ENCODE peak calls at places on chromosomes 12 and 14, in six cellular contexts. One of them, this sample, is unnamed.

GRCh38 chr14:91899777-91900176 is 32.4 kb upstream of the TC2N start:
- DNase-seq in H9: no peak
- DNase-seq in IMR-90: no peak
- DNase-seq in mesendoderm: no peak
- DNase-seq in mesenchymal stem cell: no peak
- DNase-seq in H1: no peak
- DNase-seq in this sample: no peak

GRCh38 chr14:50344831-50345563 is 32.9 kb downstream of the DMAC2L start:
- DNase-seq in H9: no peak
- DNase-seq in IMR-90: peak; percentile 57
- DNase-seq in H1: no peak
- DNase-seq in mesenchymal stem cell: peak; percentile 26
- DNase-seq in mesendoderm: no peak
- DNase-seq in this sample: peak; percentile 49

GRCh38 chr14:61615743-61616523 is 79.4 kb upstream of the HIF1A start:
- DNase-seq in H1: no peak
- DNase-seq in mesenchymal stem cell: no peak
- DNase-seq in H9: no peak
- DNase-seq in mesendoderm: no peak
- DNase-seq in IMR-90: no peak
- DNase-seq in this sample: no peak

GRCh38 chr12:32535260-32535999 is 136.1 kb downstream of the FGD4 start:
- DNase-seq in H9: peak; percentile 61
- DNase-seq in mesendoderm: peak; percentile 33
- DNase-seq in IMR-90: peak; percentile 69
- DNase-seq in H1: no peak
- DNase-seq in mesenchymal stem cell: peak; percentile 83
- DNase-seq in this sample: no peak

GRCh38 chr12:106030210-106031175 is 108.3 kb downstream of the NUAK1 start:
- DNase-seq in mesendoderm: peak; percentile 83
- DNase-seq in H9: no peak
- DNase-seq in H1: no peak
- DNase-seq in mesenchymal stem cell: peak; percentile 96
- DNase-seq in IMR-90: peak; percentile 96
- DNase-seq in this sample: peak; percentile 86

GRCh38 chr14:75428230-75429104 is 645 bp downstream of the JDP2 start:
- DNase-seq in H9: no peak
- DNase-seq in H1: no peak
- DNase-seq in IMR-90: no peak
- DNase-seq in mesenchymal stem cell: peak; percentile 40
- DNase-seq in mesendoderm: peak; percentile 26
- DNase-seq in this sample: peak; percentile 49

GRCh38 chr12:87603727-87604126 is 425.5 kb downstream of the C12orf50 start:
- DNase-seq in H9: no peak
- DNase-seq in H1: no peak
- DNase-seq in mesendoderm: no peak
- DNase-seq in mesenchymal stem cell: no peak
- DNase-seq in IMR-90: peak; percentile 6
- DNase-seq in this sample: no peak

GRCh38 chr12:2526371-2526770 is 268.4 kb upstream of the FKBP4 start:
- DNase-seq in IMR-90: no peak
- DNase-seq in H9: no peak
- DNase-seq in mesendoderm: no peak
- DNase-seq in H1: no peak
- DNase-seq in mesenchymal stem cell: no peak
- DNase-seq in this sample: no peak

GRCh38 chr12:1916396-1917171 is 1.9 kb downstream of the CACNA2D4 start:
- DNase-seq in H1: no peak
- DNase-seq in H9: peak; percentile 26
- DNase-seq in mesenchymal stem cell: no peak
- DNase-seq in IMR-90: no peak
- DNase-seq in mesendoderm: no peak
- DNase-seq in this sample: no peak

GRCh38 chr14:50501642-50502041 is 30.7 kb downstream of the MAP4K5 start:
- DNase-seq in mesenchymal stem cell: peak; percentile 30
- DNase-seq in IMR-90: peak; percentile 81
- DNase-seq in mesendoderm: no peak
- DNase-seq in H9: no peak
- DNase-seq in H1: no peak
- DNase-seq in this sample: no peak

GRCh38 chr14:81521356-81521755 is 12.3 kb downstream of the SEL1L start:
- DNase-seq in mesenchymal stem cell: no peak
- DNase-seq in H9: no peak
- DNase-seq in H1: no peak
- DNase-seq in IMR-90: no peak
- DNase-seq in mesendoderm: no peak
- DNase-seq in this sample: peak; percentile 93
- H2BK5ac ChIP-seq in mesenchymal stem cell: no peak overlapping the region
- H2BK5ac ChIP-seq in H9: no peak overlapping the region
- H2BK5ac ChIP-seq in H1: no peak overlapping the region
- H2BK5ac ChIP-seq in IMR-90: no peak overlapping the region
- H2BK5ac ChIP-seq in mesendoderm: no peak overlapping the region
- H2BK5ac ChIP-seq in this sample: no peak overlapping the region

GRCh38 chr12:109291531-109292341 is 17.3 kb downstream of the FOXN4 start:
- DNase-seq in mesenchymal stem cell: peak; percentile 8
- DNase-seq in mesendoderm: peak; percentile 96
- DNase-seq in H1: peak; percentile 56
- DNase-seq in IMR-90: no peak
- DNase-seq in H9: peak; percentile 97
- DNase-seq in this sample: no peak
- H2BK5ac ChIP-seq in mesenchymal stem cell: no peak overlapping the region
- H2BK5ac ChIP-seq in mesendoderm: no peak overlapping the region
- H2BK5ac ChIP-seq in H1: peak overlapping the region; percentile 61
- H2BK5ac ChIP-seq in IMR-90: no peak overlapping the region
- H2BK5ac ChIP-seq in H9: no peak overlapping the region
- H2BK5ac ChIP-seq in this sample: no peak overlapping the region

GRCh38 chr12:117461732-117462131 is 100.3 kb upstream of the NOS1 start:
- DNase-seq in H9: no peak
- DNase-seq in H1: no peak
- DNase-seq in mesenchymal stem cell: no peak
- DNase-seq in IMR-90: no peak
- DNase-seq in mesendoderm: no peak
- DNase-seq in this sample: no peak
- H2BK5ac ChIP-seq in H9: no peak overlapping the region
- H2BK5ac ChIP-seq in H1: no peak overlapping the region
- H2BK5ac ChIP-seq in mesenchymal stem cell: no peak overlapping the region
- H2BK5ac ChIP-seq in IMR-90: no peak overlapping the region
- H2BK5ac ChIP-seq in mesendoderm: no peak overlapping the region
- H2BK5ac ChIP-seq in this sample: no peak overlapping the region

GRCh38 chr14:104110491-104111209 is 25.1 kb downstream of the ASPG start:
- DNase-seq in mesendoderm: no peak
- DNase-seq in mesenchymal stem cell: no peak
- DNase-seq in IMR-90: no peak
- DNase-seq in H9: no peak
- DNase-seq in H1: no peak
- DNase-seq in this sample: no peak

GRCh38 chr14:104109731-104110361 is 24.3 kb downstream of the ASPG start:
- DNase-seq in mesendoderm: no peak
- DNase-seq in H1: no peak
- DNase-seq in mesenchymal stem cell: no peak
- DNase-seq in H9: no peak
- DNase-seq in IMR-90: no peak
- DNase-seq in this sample: no peak

GRCh38 chr14:104108570-104109060 is 23.1 kb downstream of the ASPG start:
- DNase-seq in mesenchymal stem cell: no peak
- DNase-seq in H9: peak; percentile 27
- DNase-seq in H1: no peak
- DNase-seq in mesendoderm: no peak
- DNase-seq in IMR-90: no peak
- DNase-seq in this sample: no peak

GRCh38 chr14:104107611-104108569 is 22.4 kb downstream of the ASPG start:
- DNase-seq in H9: peak; percentile 37
- DNase-seq in H1: no peak
- DNase-seq in IMR-90: no peak
- DNase-seq in mesendoderm: no peak
- DNase-seq in mesenchymal stem cell: no peak
- DNase-seq in this sample: no peak

DNA sequence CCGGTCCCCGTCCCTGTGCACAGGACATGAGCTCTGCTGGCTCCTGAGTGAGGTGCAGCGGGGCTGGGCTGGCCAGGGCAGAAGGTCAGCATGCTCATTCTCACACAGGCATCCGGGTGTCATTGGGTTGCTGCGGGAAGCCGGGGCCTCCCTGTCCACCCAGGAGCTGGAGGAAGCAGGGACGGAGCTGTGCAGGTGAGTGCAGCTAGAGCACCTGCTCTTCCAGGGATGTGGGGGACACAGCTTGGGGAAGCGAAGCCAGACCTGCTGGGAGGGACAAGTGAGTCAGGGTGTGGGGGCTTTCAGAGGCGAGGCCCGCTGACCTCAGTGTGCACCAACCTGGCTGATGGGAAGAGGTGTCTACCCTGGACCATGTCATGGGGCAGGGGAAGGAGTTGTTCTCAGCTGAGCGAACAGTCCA is 23.6 kb downstream of the ASPG start:
- DNase-seq in H1: no peak
- DNase-seq in mesenchymal stem cell: no peak
- DNase-seq in mesendoderm: no peak
- DNase-seq in H9: peak; percentile 29
- DNase-seq in IMR-90: no peak
- DNase-seq in this sample: no peak
- H2BK5ac ChIP-seq in H1: no peak overlapping the region
- H2BK5ac ChIP-seq in mesenchymal stem cell: no peak overlapping the region
- H2BK5ac ChIP-seq in mesendoderm: no peak overlapping the region
- H2BK5ac ChIP-seq in H9: no peak overlapping the region
- H2BK5ac ChIP-seq in IMR-90: no peak overlapping the region
- H2BK5ac ChIP-seq in this sample: no peak overlapping the region

DNA sequence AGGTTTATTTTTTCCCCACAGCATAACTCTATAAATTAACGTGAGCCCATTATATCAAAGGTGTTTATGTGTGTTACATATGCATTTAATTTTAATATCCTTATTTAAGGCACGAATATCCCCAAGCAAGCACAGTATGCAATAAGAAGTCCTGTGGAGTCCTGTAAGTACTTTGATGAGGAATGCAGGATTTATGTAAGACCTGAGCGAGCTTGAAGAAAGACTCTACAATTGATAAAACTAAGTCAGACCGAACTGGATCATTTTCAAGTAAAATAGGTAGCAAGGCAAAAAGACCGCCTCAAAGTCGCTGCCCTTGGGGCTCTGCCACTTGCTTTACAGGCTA is 755 bp downstream of the SLC25A21 start:
- DNase-seq in IMR-90: no peak
- DNase-seq in H9: no peak
- DNase-seq in H1: no peak
- DNase-seq in mesenchymal stem cell: no peak
- DNase-seq in mesendoderm: no peak
- DNase-seq in this sample: no peak
- H2BK5ac ChIP-seq in IMR-90: peak overlapping the region; percentile 57
- H2BK5ac ChIP-seq in H9: no peak overlapping the region
- H2BK5ac ChIP-seq in H1: no peak overlapping the region
- H2BK5ac ChIP-seq in mesenchymal stem cell: no peak overlapping the region
- H2BK5ac ChIP-seq in mesendoderm: no peak overlapping the region
- H2BK5ac ChIP-seq in this sample: peak overlapping the region; percentile 7

GRCh38 chr14:101500681-101501080 is 60.6 kb upstream of the DIO3 start:
- DNase-seq in IMR-90: no peak
- DNase-seq in H9: peak; percentile 14
- DNase-seq in mesendoderm: no peak
- DNase-seq in mesenchymal stem cell: no peak
- DNase-seq in H1: no peak
- DNase-seq in this sample: no peak

GRCh38 chr14:101502761-101503392 is 58.4 kb upstream of the DIO3 start:
- DNase-seq in IMR-90: no peak
- DNase-seq in mesendoderm: no peak
- DNase-seq in H1: no peak
- DNase-seq in H9: peak; percentile 5
- DNase-seq in mesenchymal stem cell: no peak
- DNase-seq in this sample: no peak

GRCh38 chr14:101501341-101501740 is 60.0 kb upstream of the DIO3 start:
- DNase-seq in mesendoderm: no peak
- DNase-seq in IMR-90: no peak
- DNase-seq in mesenchymal stem cell: no peak
- DNase-seq in H1: no peak
- DNase-seq in H9: peak; percentile 15
- DNase-seq in this sample: no peak

GRCh38 chr14:101503431-101504095 is 57.7 kb upstream of the DIO3 start:
- DNase-seq in H9: peak; percentile 19
- DNase-seq in mesenchymal stem cell: no peak
- DNase-seq in mesendoderm: no peak
- DNase-seq in IMR-90: no peak
- DNase-seq in H1: no peak
- DNase-seq in this sample: no peak

DNA sequence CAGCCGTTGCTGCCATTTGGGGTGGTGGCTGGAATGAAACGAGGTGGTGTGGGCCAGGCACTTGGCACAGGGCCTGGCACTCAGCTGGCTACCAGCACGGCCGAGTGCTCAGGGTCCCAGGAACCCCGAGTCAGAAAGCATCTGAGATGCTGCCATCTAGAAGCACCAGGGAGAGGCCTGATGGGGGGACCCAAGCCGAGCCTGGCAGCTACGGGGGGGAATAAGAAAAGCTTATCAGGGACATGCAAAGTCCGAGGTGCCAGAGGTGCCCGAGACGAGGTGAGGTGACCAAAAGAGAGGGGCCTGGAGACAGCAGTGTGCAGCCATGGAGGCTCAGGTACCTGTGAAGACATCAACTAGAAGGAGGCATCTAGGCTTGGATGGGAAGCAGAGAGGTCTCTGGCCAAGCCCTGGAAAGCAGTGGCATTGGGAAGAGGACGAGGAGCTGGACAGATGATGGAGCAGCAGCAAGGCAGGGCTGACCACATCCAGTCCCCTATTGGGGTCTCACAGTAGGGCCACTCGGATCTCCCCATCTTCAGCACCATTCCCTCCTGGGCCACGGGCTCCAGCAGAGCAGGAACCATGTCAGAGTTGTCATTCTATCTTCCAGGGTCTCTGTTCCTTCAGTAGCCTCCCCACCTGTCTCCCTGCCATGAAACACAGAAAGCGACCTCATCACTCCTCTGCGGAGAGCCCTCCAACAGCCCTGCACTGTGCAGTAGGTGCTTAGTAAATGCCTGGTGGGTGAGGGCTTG is 59.3 kb upstream of the DIO3 start:
- DNase-seq in H9: peak; percentile 10
- DNase-seq in mesenchymal stem cell: no peak
- DNase-seq in mesendoderm: no peak
- DNase-seq in H1: no peak
- DNase-seq in IMR-90: no peak
- DNase-seq in this sample: no peak
- H2BK5ac ChIP-seq in H9: no peak overlapping the region
- H2BK5ac ChIP-seq in mesenchymal stem cell: no peak overlapping the region
- H2BK5ac ChIP-seq in mesendoderm: no peak overlapping the region
- H2BK5ac ChIP-seq in H1: no peak overlapping the region
- H2BK5ac ChIP-seq in IMR-90: no peak overlapping the region
- H2BK5ac ChIP-seq in this sample: no peak overlapping the region

GRCh38 chr12:84912191-84913142 is at the start of gene SLC6A15:
- DNase-seq in IMR-90: peak; percentile 46
- DNase-seq in mesenchymal stem cell: peak; percentile 92
- DNase-seq in H1: no peak
- DNase-seq in H9: peak; percentile 89
- DNase-seq in mesendoderm: peak; percentile 91
- DNase-seq in this sample: peak; percentile 56
- H2BK5ac ChIP-seq in IMR-90: no peak within 1 kb of the TSS
- H2BK5ac ChIP-seq in mesenchymal stem cell: no peak within 1 kb of the TSS
- H2BK5ac ChIP-seq in H1: peak within 1 kb of the TSS; percentile 32
- H2BK5ac ChIP-seq in H9: no peak within 1 kb of the TSS
- H2BK5ac ChIP-seq in mesendoderm: no peak within 1 kb of the TSS
- H2BK5ac ChIP-seq in this sample: no peak within 1 kb of the TSS

DNA sequence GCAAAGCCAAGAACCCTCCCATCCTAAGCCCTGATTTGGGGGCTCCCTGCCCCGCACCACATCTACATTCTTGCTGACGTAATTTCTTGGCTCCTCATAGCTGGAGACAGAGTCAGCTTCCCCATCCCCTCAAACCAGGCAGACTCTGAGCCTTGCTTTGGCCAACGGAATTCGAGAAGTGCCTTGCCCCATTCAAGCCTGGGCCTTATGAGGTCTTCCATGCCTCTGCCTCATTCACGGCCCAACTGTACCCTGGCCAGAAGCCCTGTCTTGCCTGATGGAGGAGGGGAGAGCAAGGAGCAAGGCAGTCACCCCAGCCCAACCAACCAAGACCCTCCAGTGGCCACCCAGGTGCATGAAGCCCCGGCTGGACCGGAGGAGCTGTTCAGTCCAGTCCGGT is 164.1 kb downstream of the PIWIL1 start:
- DNase-seq in mesenchymal stem cell: no peak
- DNase-seq in H9: no peak
- DNase-seq in IMR-90: no peak
- DNase-seq in mesendoderm: no peak
- DNase-seq in H1: no peak
- DNase-seq in this sample: no peak
- H2BK5ac ChIP-seq in mesenchymal stem cell: no peak overlapping the region
- H2BK5ac ChIP-seq in H9: no peak overlapping the region
- H2BK5ac ChIP-seq in IMR-90: no peak overlapping the region
- H2BK5ac ChIP-seq in mesendoderm: no peak overlapping the region
- H2BK5ac ChIP-seq in H1: no peak overlapping the region
- H2BK5ac ChIP-seq in this sample: no peak overlapping the region